ENCODE peak calls at places on chromosomes 16 and 17, in seven cellular contexts. A is heart right ventricle; M is ovary; H is Peyer's patch; R is CD8-positive, alpha-beta memory T cell; I is CD4-positive, alpha-beta T cell; Z is CD8-positive, alpha-beta T cell. E is an unnamed sample.

GRCh38 chr17:80529104-80529903 is 15.3 kb upstream of the RPTOR start:
- DNase-seq in A (no peak), M (no peak), H (no peak), R (no peak), I (no peak), Z (no peak), E (no peak)

GRCh38 chr17:45225051-45225700 is 3.5 kb downstream of the FMNL1 start:
- DNase-seq in A (no peak), M (no peak), H (no peak), R (peak; percentile 52), I (peak; percentile 61), Z (peak; percentile 71), E (no peak)

GRCh38 chr16:85998178-85998867 is 99.4 kb downstream of the IRF8 start:
- DNase-seq in A (no peak), M (no peak), H (no peak), R (no peak), I (no peak), Z (no peak), E (no peak)

GRCh38 chr17:44543213-44543904 is 13.9 kb upstream of the FZD2 start:
- DNase-seq in A (no peak), M (no peak), H (no peak), R (no peak), I (no peak), Z (no peak), E (no peak)

GRCh38 chr17:30554839-30555751 is 77.9 kb downstream of the GOSR1 start:
- DNase-seq in A (no peak), M (peak; percentile 10), H (peak; percentile 39), R (no peak), I (peak; percentile 27), Z (no peak), E (no peak)

GRCh38 chr17:81043725-81044427 is 8.9 kb downstream of the BAIAP2 start:
- DNase-seq in A (peak; percentile 34), M (no peak), H (no peak), R (no peak), I (no peak), Z (no peak), E (no peak)

GRCh38 chr17:38731526-38732294 is 1.6 kb downstream of the CISD3 start:
- DNase-seq in A (no peak), M (no peak), H (no peak), R (no peak), I (no peak), Z (no peak), E (no peak)

GRCh38 chr16:19853132-19853972 is 31.3 kb downstream of the GPRC5B start:
- DNase-seq in A (no peak), M (no peak), H (peak; percentile 3), R (no peak), I (no peak), Z (no peak), E (no peak)

GRCh38 chr17:76772842-76773521 is 35.1 kb downstream of the MFSD11 start:
- DNase-seq in A (no peak), M (no peak), H (no peak), R (peak; percentile 39), I (peak; percentile 48), Z (peak; percentile 66), E (peak; percentile 15)

GRCh38 chr16:89375021-89375420 is 115.3 kb downstream of the ANKRD11 start:
- DNase-seq in A (no peak), M (no peak), H (peak; percentile 84), R (no peak), I (no peak), Z (no peak), E (no peak)

GRCh38 chr16:66834746-66835145 is 4.0 kb upstream of the NAE1 start:
- DNase-seq in A (no peak), M (no peak), H (no peak), R (no peak), I (no peak), Z (no peak), E (no peak)

GRCh38 chr16:66984902-66985311 is 3.5 kb upstream of the CES4A start:
- DNase-seq in A (no peak), M (no peak), H (no peak), R (no peak), I (no peak), Z (no peak), E (no peak)

GRCh38 chr17:80981062-80981902 is 10.4 kb upstream of the CHMP6 start:
- DNase-seq in A (peak; percentile 24), M (no peak), H (no peak), R (peak; percentile 33), I (peak; percentile 53), Z (peak; percentile 38), E (peak; percentile 49)

GRCh38 chr17:76707985-76708807 is 2.6 kb downstream of the MXRA7 start:
- DNase-seq in A (no peak), M (no peak), H (no peak), R (no peak), I (no peak), Z (no peak), E (no peak)

GRCh38 chr17:82574041-82574440 is 54.5 kb downstream of the FOXK2 start:
- DNase-seq in A (no peak), M (no peak), H (no peak), R (no peak), I (no peak), Z (no peak), E (no peak)

GRCh38 chr17:61700252-61700651 is 109.2 kb upstream of the NACA2 start:
- DNase-seq in A (no peak), M (no peak), H (no peak), R (no peak), I (no peak), Z (no peak), E (no peak)

GRCh38 chr17:61695779-61696337 is 104.8 kb upstream of the NACA2 start:
- DNase-seq in A (no peak), M (no peak), H (no peak), R (no peak), I (no peak), Z (no peak), E (no peak)

GRCh38 chr17:61699032-61699431 is 108.0 kb upstream of the NACA2 start:
- DNase-seq in A (no peak), M (no peak), H (no peak), R (no peak), I (no peak), Z (no peak), E (no peak)

GRCh38 chr17:61699694-61700093 is 108.7 kb upstream of the NACA2 start:
- DNase-seq in A (no peak), M (no peak), H (no peak), R (no peak), I (no peak), Z (no peak), E (no peak)

GRCh38 chr17:61698244-61698643 is 107.2 kb upstream of the NACA2 start:
- DNase-seq in A (no peak), M (no peak), H (no peak), R (no peak), I (no peak), Z (no peak), E (no peak)
- H3K9me3 ChIP-seq in A (peaks cover 73% of the 10 kb centered on the region), M (peaks cover 5% of the 10 kb centered on the region), H (no peaks in the 10 kb centered on the region), R (peaks cover 18% of the 10 kb centered on the region), I (peaks cover 40% of the 10 kb centered on the region), Z (peaks cover 24% of the 10 kb centered on the region), E (peaks cover 6% of the 10 kb centered on the region)

GRCh38 chr17:22303096-22303495 is 610.8 kb downstream of the KCNJ18 start:
- DNase-seq in A (no peak), M (no peak), H (no peak), R (no peak), I (no peak), Z (no peak), E (no peak)

GRCh38 chr17:22300177-22300576 is 607.9 kb downstream of the KCNJ18 start:
- DNase-seq in A (no peak), M (no peak), H (no peak), R (no peak), I (no peak), Z (no peak), E (no peak)

GRCh38 chr17:22303865-22304264 is 611.5 kb downstream of the KCNJ18 start:
- DNase-seq in A (no peak), M (no peak), H (no peak), R (no peak), I (no peak), Z (no peak), E (no peak)

GRCh38 chr17:22300731-22301352 is 608.5 kb downstream of the KCNJ18 start:
- DNase-seq in A (no peak), M (no peak), H (no peak), R (no peak), I (no peak), Z (no peak), E (no peak)

DNA sequence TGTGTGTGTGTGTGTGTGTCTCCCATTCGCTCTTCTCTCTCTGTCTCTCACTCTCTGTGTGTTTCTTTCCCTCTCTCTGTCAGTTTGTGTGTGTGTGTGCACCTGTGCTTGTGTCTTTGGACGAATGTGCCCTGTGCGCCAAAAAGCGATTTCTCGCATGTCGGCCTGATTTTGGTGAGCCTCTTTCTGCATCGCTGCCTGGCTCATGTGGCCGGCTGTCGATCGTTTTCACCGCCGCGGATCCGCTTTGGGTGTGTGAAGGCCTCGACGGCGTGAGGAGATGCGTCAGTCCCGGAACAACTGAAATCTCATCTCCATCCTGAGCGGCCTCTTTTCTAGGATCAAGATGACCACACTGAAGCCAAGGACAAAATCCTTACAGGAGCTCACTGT is 609.0 kb downstream of the KCNJ18 start:
- DNase-seq in A (no peak), M (no peak), H (no peak), R (no peak), I (no peak), Z (no peak), E (no peak)
- H3K9me3 ChIP-seq in A (peaks cover 8% of the 10 kb centered on the region), M (no peaks in the 10 kb centered on the region), H (no peaks in the 10 kb centered on the region), R (no peaks in the 10 kb centered on the region), I (no peaks in the 10 kb centered on the region), Z (no peaks in the 10 kb centered on the region), E (no peaks in the 10 kb centered on the region)

DNA sequence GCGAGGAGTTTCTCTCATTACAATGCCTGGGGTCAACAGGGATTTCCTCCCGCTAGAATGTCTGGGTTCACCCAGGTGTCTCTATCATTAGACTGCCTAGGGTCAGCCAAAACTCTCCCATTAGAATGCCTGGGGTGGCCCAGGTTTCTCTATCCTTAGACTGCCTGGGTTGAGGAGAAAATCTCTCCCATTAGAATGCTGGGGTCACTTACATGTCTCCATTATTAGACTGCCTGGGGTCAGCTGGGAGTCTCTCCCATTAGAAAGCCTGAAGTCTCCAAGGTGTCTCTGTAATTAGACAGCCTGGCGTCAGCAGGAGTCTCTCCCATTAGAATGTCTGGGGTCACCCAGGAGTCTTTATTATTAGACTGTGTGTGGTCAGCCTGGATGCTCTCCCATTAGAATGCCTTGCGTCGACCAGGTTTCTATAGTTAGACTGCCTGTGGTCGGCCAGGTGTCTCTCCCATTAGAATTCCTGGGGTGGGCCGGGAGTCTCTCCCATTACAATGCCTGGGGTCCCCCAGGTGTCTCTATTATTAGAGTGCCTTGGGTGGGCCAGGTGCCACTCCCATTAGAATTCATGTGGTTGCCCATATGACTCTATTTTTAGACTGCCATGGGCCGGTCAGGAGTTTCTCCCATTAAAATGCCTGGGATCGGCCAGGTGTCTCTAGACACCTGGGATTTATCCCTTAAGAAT is 2272.1 kb downstream of the TP53TG3F start:
- DNase-seq in A (no peak), M (no peak), H (no peak), R (no peak), I (no peak), Z (no peak), E (no peak)
- H3K9me3 ChIP-seq in A (peaks cover 10% of the 10 kb centered on the region), M (no peaks in the 10 kb centered on the region), H (peaks cover 11% of the 10 kb centered on the region), R (no peaks in the 10 kb centered on the region), I (peaks cover 39% of the 10 kb centered on the region), Z (no peaks in the 10 kb centered on the region), E (no peaks in the 10 kb centered on the region)

DNA sequence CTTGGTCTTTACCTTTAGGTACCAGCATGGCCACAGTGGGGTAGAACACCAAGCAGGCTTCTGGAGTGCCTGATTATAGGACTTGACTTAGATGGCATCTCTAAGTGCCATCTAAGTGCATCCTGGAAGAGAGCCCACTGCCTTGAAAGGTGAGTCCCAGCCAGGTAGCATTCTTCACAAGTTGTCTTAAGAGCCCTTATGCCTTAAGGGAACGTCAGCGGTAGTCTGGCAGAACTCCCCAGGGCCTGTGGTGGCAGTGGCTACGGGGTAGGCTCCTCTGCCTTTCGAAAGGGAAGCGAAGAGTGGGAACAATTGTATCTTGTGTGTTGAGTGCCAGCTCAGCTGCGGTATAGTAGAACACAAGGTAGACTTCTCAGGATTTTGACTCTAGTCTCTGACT is 549.0 kb downstream of the HS3ST4 start:
- DNase-seq in A (no peak), M (no peak), H (no peak), R (no peak), I (no peak), Z (no peak), E (no peak)
- H3K9me3 ChIP-seq in A (peaks cover 30% of the 10 kb centered on the region), M (no peaks in the 10 kb centered on the region), H (no peaks in the 10 kb centered on the region), R (no peaks in the 10 kb centered on the region), I (no peaks in the 10 kb centered on the region), Z (no peaks in the 10 kb centered on the region), E (peaks cover 5% of the 10 kb centered on the region)

E was measured in T-helper 17 cell.